ENCODE peak calls at places on chromosomes 13 and 19, in four cellular contexts. T is NCI-H774; H is retinal pigment epithelial cell; X is stimulated activated CD8-positive, alpha-beta memory T cell treated with anti-CD3 and anti-CD28 coated beads, Interleukin-7, amount 100 ng/mL, for 48 hours. P is an unnamed sample.

GRCh38 chr19:56083668-56084067 is 37.4 kb downstream of the ZNF787 start:
- DNase-seq in T (no peak), H (no peak), X (no peak), P (no peak)

GRCh38 chr13:47437411-47437810 is 540.6 kb upstream of the HTR2A start:
- DNase-seq in T (no peak), X (no peak), H (no peak), P (no peak)

GRCh38 chr19:50047686-50048085 is 21.9 kb downstream of the ZNF473 start:
- DNase-seq in X (no peak), T (no peak), H (no peak), P (no peak)

GRCh38 chr13:79874396-79875360 is 393.7 kb downstream of the NDFIP2 start:
- DNase-seq in T (no peak), X (no peak), H (no peak), P (no peak)

GRCh38 chr19:5470264-5470671 is 15.1 kb downstream of the ZNRF4 start:
- DNase-seq in X (no peak), T (no peak), H (no peak), P (no peak)

GRCh38 chr13:92807343-92807742 is 419.3 kb upstream of the GPC6 start:
- DNase-seq in H (no peak), X (no peak), T (no peak), P (no peak)

GRCh38 chr13:89832827-89833226 is 1514.7 kb upstream of the MIR17HG start:
- DNase-seq in H (no peak), T (no peak), X (no peak), P (no peak)

GRCh38 chr13:28805193-28805819 is 14.8 kb upstream of the MTUS2 start:
- DNase-seq in T (no peak), X (no peak), H (no peak), P (no peak)

GRCh38 chr13:95862401-95862800 is 185.5 kb downstream of the DNAJC3 start:
- DNase-seq in X (no peak), T (no peak), H (no peak), P (no peak)

GRCh38 chr13:33303885-33304284 is 18.3 kb upstream of the STARD13 start:
- DNase-seq in H (no peak), X (no peak), T (no peak), P (no peak)

GRCh38 chr13:29958476-29958875 is 108.1 kb upstream of the UBL3 start:
- DNase-seq in T (no peak), H (no peak), X (no peak), P (no peak)

GRCh38 chr19:40588926-40589569 is 12.1 kb upstream of the LTBP4 start:
- DNase-seq in X (no peak), T (no peak), H (no peak), P (no peak)

GRCh38 chr19:30047355-30047895 is 105.4 kb downstream of the URI1 start:
- DNase-seq in X (no peak), T (no peak), H (no peak), P (no peak)

GRCh38 chr13:41501281-41501680 is 43.9 kb downstream of the RGCC start:
- DNase-seq in X (no peak), H (no peak), T (no peak), P (no peak)

GRCh38 chr19:14476663-14477401 is 1.7 kb upstream of the PTGER1 start:
- DNase-seq in X (no peak), H (no peak), T (no peak), P (no peak)

GRCh38 chr13:40586886-40587285 is 79.6 kb downstream of the FOXO1 start:
- DNase-seq in T (no peak), X (no peak), H (no peak), P (no peak)

GRCh38 chr13:38685974-38686571 is 804 bp upstream of the FREM2 start:
- DNase-seq in X (no peak), H (no peak), T (no peak), P (peak; percentile 27)

P was measured in midbrain.